ENCODE peak calls at places on chromosomes 7 and 10, in five cellular contexts. R is thoracic aorta, P is lower leg skin, U is RWPE1, T is A549. B is an unnamed sample.

GRCh38 chr7:15602236-15602635 is 40.4 kb upstream of the AGMO start:
- DNase-seq in T (no peak), R (no peak), P (no peak), U (no peak), B (no peak)

GRCh38 chr7:47652591-47652990 is 70.7 kb upstream of the TNS3 start:
- DNase-seq in P (no peak), U (no peak), R (no peak), T (no peak), B (no peak)

GRCh38 chr10:27390681-27391080 is 113.4 kb upstream of the RAB18 start:
- DNase-seq in R (no peak), P (peak), T (no peak), U (peak), B (no peak)

GRCh38 chr7:149355390-149356048 is 93.5 kb downstream of the ZNF783 start:
- DNase-seq in R (no peak), T (peak), P (peak), U (peak), B (no peak)

GRCh38 chr10:114995468-114995867 is 57.5 kb downstream of the TRUB1 start:
- DNase-seq in P (no peak), T (no peak), U (no peak), R (no peak), B (no peak)

GRCh38 chr7:92615861-92616260 is 25.7 kb upstream of the FAM133B start:
- DNase-seq in U (no peak), P (no peak), T (no peak), R (no peak), B (no peak)

GRCh38 chr10:32317795-32318194 is 29.2 kb downstream of the EPC1 start:
- DNase-seq in P (no peak), T (no peak), U (no peak), R (no peak), B (no peak)

GRCh38 chr10:662686-663465 is 26.6 kb downstream of the DIP2C start:
- DNase-seq in U (no peak), P (no peak), T (no peak), R (no peak), B (no peak)

GRCh38 chr10:129851941-129852650 is 112.0 kb downstream of the EBF3 start:
- DNase-seq in T (no peak), R (no peak), P (no peak), U (no peak), B (no peak)

GRCh38 chr10:46019541-46020343 is 10.7 kb downstream of the NCOA4 start:
- DNase-seq in R (no peak), U (no peak), T (no peak), P (no peak), B (no peak)

GRCh38 chr7:116689787-116690186 is 17.8 kb downstream of the MET start:
- DNase-seq in R (no peak), U (no peak), P (no peak), T (no peak), B (no peak)

GRCh38 chr10:103124420-103125096 is 68.5 kb downstream of the NT5C2 start:
- DNase-seq in R (no peak), T (no peak), U (no peak), P (no peak), B (no peak)

GRCh38 chr10:89203237-89203636 is 3.9 kb downstream of the CH25H start:
- DNase-seq in U (no peak), P (no peak), T (no peak), R (no peak), B (no peak)

GRCh38 chr7:158324397-158325360 is 262.9 kb downstream of the PTPRN2 start:
- DNase-seq in R (no peak), U (no peak), P (no peak), T (no peak), B (no peak)

GRCh38 chr7:136654406-136654805 is 214.0 kb upstream of the CHRM2 start:
- DNase-seq in T (no peak), R (no peak), U (no peak), P (no peak), B (no peak)

GRCh38 chr10:95363303-95363912 is 72.6 kb upstream of the PDLIM1 start:
- DNase-seq in U (peak), R (no peak), P (peak), T (peak), B (peak)

GRCh38 chr10:22719406-22720042 is 5.1 kb upstream of the PIP4K2A start:
- DNase-seq in T (no peak), R (no peak), U (no peak), P (no peak), B (no peak)

GRCh38 chr10:74932648-74933047 is 106.2 kb downstream of the KAT6B start:
- DNase-seq in P (no peak), R (no peak), U (no peak), T (no peak), B (no peak)

GRCh38 chr7:12893292-12893691 is 205.9 kb downstream of the ARL4A start:
- DNase-seq in R (no peak), U (no peak), T (no peak), P (no peak), B (no peak)

GRCh38 chr10:124266468-124267230 is 152.1 kb downstream of the OAT start:
- DNase-seq in P (no peak), R (no peak), U (peak), T (no peak), B (no peak)

GRCh38 chr10:3689871-3690510 is 95.0 kb downstream of the KLF6 start:
- DNase-seq in T (no peak), U (peak), R (no peak), P (no peak), B (no peak)

GRCh38 chr7:56092789-56093531 is at the start of gene PHKG1:
- DNase-seq in T (peak), P (peak), R (peak), U (peak), B (no peak)

GRCh38 chr10:3195286-3195685 is 22.7 kb upstream of the PITRM1 start:
- DNase-seq in P (no peak), U (no peak), T (no peak), R (no peak), B (no peak)

GRCh38 chr10:61465807-61466425 is 12.7 kb upstream of the TMEM26 start:
- DNase-seq in P (no peak), R (no peak), T (no peak), U (no peak), B (no peak)

GRCh38 chr7:91603707-91604106 is 276.8 kb downstream of the MTERF1 start:
- DNase-seq in U (no peak), R (no peak), T (no peak), P (no peak), B (no peak)

GRCh38 chr7:21476429-21476828 is 48.5 kb downstream of the SP4 start:
- DNase-seq in T (no peak), P (no peak), U (no peak), R (no peak), B (no peak)

GRCh38 chr7:105307163-105307672 is 81.5 kb downstream of the SRPK2 start:
- DNase-seq in T (no peak), U (no peak), R (no peak), P (no peak), B (no peak)

GRCh38 chr10:60570272-60570865 is 180.7 kb upstream of the ANK3 start:
- DNase-seq in P (no peak), U (no peak), T (no peak), R (no peak), B (no peak)

GRCh38 chr7:55132550-55132889 is 113.7 kb downstream of the EGFR start:
- DNase-seq in T (no peak), U (no peak), R (no peak), P (no peak), B (no peak)

GRCh38 chr10:88932539-88933256 is 19.9 kb downstream of the ACTA2 start:
- DNase-seq in R (no peak), P (peak), U (peak), T (peak), B (peak)

GRCh38 chr7:28200598-28200997 is 20.0 kb upstream of the JAZF1 start:
- DNase-seq in T (no peak), U (no peak), R (no peak), P (no peak), B (no peak)

GRCh38 chr7:72028267-72028666 is 383.9 kb downstream of the CALN1 start:
- DNase-seq in R (no peak), U (no peak), P (no peak), T (no peak), B (no peak)

GRCh38 chr7:88546808-88547207 is 212.7 kb upstream of the ZNF804B start:
- DNase-seq in R (no peak), T (peak), U (no peak), P (no peak), B (peak)
- TF ChIP-seq CTCF in R (no peak), T (peak), U (peak), P (no peak), B (peak)

DNA sequence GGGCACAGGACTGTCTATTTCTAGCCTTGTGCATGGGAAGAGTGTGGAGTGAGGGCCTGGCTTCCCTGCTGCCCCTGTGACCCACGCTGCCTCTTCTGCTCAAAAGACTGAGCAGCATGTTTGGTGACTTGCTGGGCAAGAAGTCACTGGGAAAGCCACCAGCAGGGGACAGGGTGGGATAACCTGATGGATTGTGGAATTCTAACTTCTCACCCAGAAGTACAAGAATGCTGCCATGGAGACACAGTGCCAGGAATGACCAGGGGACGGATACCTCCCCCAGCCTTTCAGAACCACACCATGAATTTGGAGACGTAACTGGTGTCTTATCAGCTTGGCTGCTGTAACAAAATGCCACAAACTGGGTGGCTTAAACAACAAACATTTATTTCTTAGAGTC is 28.4 kb downstream of the GALNTL5 start:
- DNase-seq in T (no peak), U (no peak), P (no peak), R (no peak), B (no peak)
- TF ChIP-seq CTCF in T (no peak), U (no peak), P (no peak), R (no peak), B (no peak)

DNA sequence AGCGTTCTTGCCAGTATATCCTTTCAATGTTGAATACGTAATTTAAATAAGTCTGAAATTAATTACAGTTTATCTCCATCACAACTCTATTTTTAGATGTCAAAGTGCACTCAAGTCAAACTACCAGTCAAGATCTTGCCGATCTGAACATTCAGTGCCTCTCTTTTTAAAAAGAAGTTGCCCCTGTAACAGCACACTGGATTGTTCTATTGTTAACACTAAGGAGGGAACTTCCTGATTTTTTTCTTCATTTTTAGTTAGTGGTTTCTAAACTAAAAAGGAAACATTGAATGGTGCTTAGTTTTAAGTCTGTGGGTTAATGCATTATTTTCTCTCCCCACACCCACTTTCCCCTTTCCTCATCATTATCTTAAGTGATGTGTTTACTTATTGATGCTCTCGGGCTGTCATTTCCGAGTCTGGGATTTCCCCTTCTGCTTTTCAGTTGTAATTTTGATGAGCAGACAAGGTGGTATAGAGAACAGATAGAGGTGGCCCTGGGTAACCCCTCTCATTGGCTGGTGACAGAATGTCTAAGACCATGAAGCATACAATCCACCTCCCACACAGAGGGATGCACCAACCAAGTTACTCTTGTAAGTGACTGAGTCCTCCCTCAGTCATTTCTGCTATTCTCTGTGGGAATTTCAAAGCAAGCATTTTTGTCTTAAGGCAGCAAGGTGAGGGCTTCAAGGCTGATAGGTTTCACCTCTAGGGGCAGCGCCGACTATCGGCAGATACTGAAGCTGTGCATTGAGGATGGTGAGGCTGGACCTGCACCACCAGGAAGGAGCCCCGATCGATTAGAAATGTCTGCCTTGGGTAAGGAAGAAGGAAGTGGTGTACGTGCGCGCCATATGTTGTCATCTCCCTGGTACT is 49.4 kb downstream of the CHN2 start:
- DNase-seq in R (no peak), T (no peak), P (no peak), U (no peak), B (no peak)
- TF ChIP-seq CTCF in R (no peak), T (peak), P (no peak), U (no peak), B (no peak)

GRCh38 chr7:139133335-139134139 is 24.0 kb upstream of the ZC3HAV1 start:
- DNase-seq in T (peak), P (peak), U (peak), R (peak), B (peak)

GRCh38 chr7:139124084-139124914 is 14.8 kb upstream of the ZC3HAV1 start:
- DNase-seq in U (no peak), T (no peak), R (no peak), P (no peak), B (no peak)

GRCh38 chr7:139131622-139132021 is 22.1 kb upstream of the ZC3HAV1 start:
- DNase-seq in T (no peak), R (no peak), U (no peak), P (no peak), B (no peak)

GRCh38 chr7:139125637-139126036 is 16.1 kb upstream of the ZC3HAV1 start:
- DNase-seq in P (no peak), U (no peak), R (no peak), T (no peak), B (no peak)

GRCh38 chr7:139127648-139128047 is 18.1 kb upstream of the ZC3HAV1 start:
- DNase-seq in U (no peak), P (no peak), T (no peak), R (no peak), B (no peak)
- TF ChIP-seq CTCF in U (no peak), P (no peak), T (no peak), R (no peak), B (no peak)

DNA sequence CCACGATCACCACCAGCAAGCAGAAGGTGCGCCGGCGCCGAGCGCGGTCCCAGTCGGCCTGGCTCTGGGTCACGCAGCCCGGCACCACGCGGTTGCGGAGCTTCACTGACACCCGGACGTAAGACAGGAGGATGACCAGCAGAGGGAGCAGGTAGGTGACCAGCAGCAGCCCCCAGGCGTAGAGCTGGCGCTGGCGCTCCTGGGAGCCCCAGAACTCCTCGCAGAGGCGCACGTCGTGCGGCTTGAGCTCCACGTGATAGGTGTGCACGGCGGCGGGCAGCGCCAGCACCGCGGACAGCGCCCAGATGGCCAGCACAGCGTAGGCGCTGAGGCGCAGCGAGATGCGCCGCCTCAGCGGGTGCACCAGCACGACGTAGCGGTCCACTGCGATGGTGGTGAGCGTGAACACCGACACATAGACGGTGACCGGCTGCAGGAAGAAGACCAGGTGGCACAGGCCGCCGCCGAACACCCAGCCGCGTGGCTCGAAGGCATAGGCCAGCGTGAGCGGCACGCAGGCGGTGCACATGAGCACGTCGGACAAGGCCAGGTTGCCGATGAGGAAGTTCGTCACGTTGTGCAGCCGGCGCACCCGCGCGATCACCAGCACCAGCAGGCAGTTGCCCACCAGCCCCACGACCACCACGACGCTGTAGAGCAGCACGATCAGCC is 920 bp downstream of the PRLHR start:
- DNase-seq in P (peak), R (no peak), U (peak), T (peak), B (peak)
- TF ChIP-seq CTCF in P (no peak), R (no peak), U (no peak), T (no peak), B (peak)

GRCh38 chr7:84640637-84641036 is 446.0 kb upstream of the SEMA3A start:
- DNase-seq in R (no peak), T (no peak), P (no peak), U (no peak), B (no peak)
- TF ChIP-seq CTCF in R (no peak), T (no peak), P (no peak), U (no peak), B (no peak)

B was measured in endothelial cell.